ENCODE peak calls at places on chromosomes 12 and 14, in ten cellular contexts. One of them, this sample, is unnamed. For H3K27me3 and H3K36me3, the result is how much of the 10 kb centered on the place peaks cover.

GRCh38 chr14:54787263-54787662 is 115.4 kb downstream of the GCH1 start:
- DNase-seq in HepG2: no peak
- DNase-seq in stomach: no peak
- DNase-seq in CD4-positive, alpha-beta memory T cell: no peak
- DNase-seq in IMR-90: no peak
- DNase-seq in thoracic aorta: no peak
- DNase-seq in CD4-positive, CD25-positive, alpha-beta regulatory T cell: no peak
- DNase-seq in left lung: no peak
- DNase-seq in tibial artery: no peak
- DNase-seq in hepatocyte: no peak
- DNase-seq in this sample: no peak

GRCh38 chr12:9064815-9065606 is 50.7 kb downstream of the A2M start:
- DNase-seq in thoracic aorta: no peak
- DNase-seq in stomach: peak
- DNase-seq in CD4-positive, CD25-positive, alpha-beta regulatory T cell: no peak
- DNase-seq in left lung: peak
- DNase-seq in hepatocyte: peak
- DNase-seq in HepG2: peak
- DNase-seq in IMR-90: no peak
- DNase-seq in CD4-positive, alpha-beta memory T cell: peak
- DNase-seq in tibial artery: peak
- DNase-seq in this sample: peak

GRCh38 chr12:100867639-100868393 is 73.2 kb downstream of the ANO4 start:
- DNase-seq in hepatocyte: no peak
- DNase-seq in tibial artery: no peak
- DNase-seq in HepG2: no peak
- DNase-seq in CD4-positive, alpha-beta memory T cell: no peak
- DNase-seq in stomach: no peak
- DNase-seq in CD4-positive, CD25-positive, alpha-beta regulatory T cell: no peak
- DNase-seq in thoracic aorta: no peak
- DNase-seq in IMR-90: no peak
- DNase-seq in left lung: no peak
- DNase-seq in this sample: no peak

GRCh38 chr12:24913130-24913529 is 35.8 kb downstream of the BCAT1 start:
- DNase-seq in CD4-positive, alpha-beta memory T cell: no peak
- DNase-seq in CD4-positive, CD25-positive, alpha-beta regulatory T cell: no peak
- DNase-seq in tibial artery: no peak
- DNase-seq in thoracic aorta: no peak
- DNase-seq in HepG2: no peak
- DNase-seq in IMR-90: no peak
- DNase-seq in stomach: no peak
- DNase-seq in left lung: no peak
- DNase-seq in hepatocyte: no peak
- DNase-seq in this sample: no peak

GRCh38 chr12:3313066-3313465 is 177.9 kb upstream of the PRMT8 start:
- DNase-seq in CD4-positive, CD25-positive, alpha-beta regulatory T cell: no peak
- DNase-seq in thoracic aorta: no peak
- DNase-seq in IMR-90: peak
- DNase-seq in left lung: no peak
- DNase-seq in stomach: no peak
- DNase-seq in HepG2: no peak
- DNase-seq in tibial artery: no peak
- DNase-seq in CD4-positive, alpha-beta memory T cell: no peak
- DNase-seq in hepatocyte: no peak
- DNase-seq in this sample: no peak

GRCh38 chr14:55807536-55807935 is 227.5 kb downstream of the KTN1 start:
- DNase-seq in HepG2: no peak
- DNase-seq in IMR-90: no peak
- DNase-seq in CD4-positive, CD25-positive, alpha-beta regulatory T cell: no peak
- DNase-seq in left lung: no peak
- DNase-seq in thoracic aorta: no peak
- DNase-seq in stomach: no peak
- DNase-seq in hepatocyte: no peak
- DNase-seq in tibial artery: no peak
- DNase-seq in CD4-positive, alpha-beta memory T cell: no peak
- DNase-seq in this sample: no peak

GRCh38 chr14:87461704-87462103 is 531.3 kb downstream of the GALC start:
- DNase-seq in tibial artery: no peak
- DNase-seq in thoracic aorta: no peak
- DNase-seq in CD4-positive, alpha-beta memory T cell: no peak
- DNase-seq in HepG2: no peak
- DNase-seq in CD4-positive, CD25-positive, alpha-beta regulatory T cell: no peak
- DNase-seq in left lung: no peak
- DNase-seq in hepatocyte: no peak
- DNase-seq in stomach: no peak
- DNase-seq in IMR-90: no peak
- DNase-seq in this sample: no peak

GRCh38 chr12:114241973-114242434 is 163.9 kb downstream of the TBX5 start:
- DNase-seq in tibial artery: no peak
- DNase-seq in CD4-positive, CD25-positive, alpha-beta regulatory T cell: peak
- DNase-seq in thoracic aorta: no peak
- DNase-seq in stomach: no peak
- DNase-seq in HepG2: no peak
- DNase-seq in hepatocyte: no peak
- DNase-seq in CD4-positive, alpha-beta memory T cell: no peak
- DNase-seq in IMR-90: no peak
- DNase-seq in left lung: no peak
- DNase-seq in this sample: no peak

GRCh38 chr14:23217032-23217431 is 20.7 kb upstream of the RNF212B start:
- DNase-seq in CD4-positive, CD25-positive, alpha-beta regulatory T cell: no peak
- DNase-seq in thoracic aorta: no peak
- DNase-seq in HepG2: no peak
- DNase-seq in stomach: no peak
- DNase-seq in tibial artery: no peak
- DNase-seq in hepatocyte: no peak
- DNase-seq in left lung: no peak
- DNase-seq in IMR-90: no peak
- DNase-seq in CD4-positive, alpha-beta memory T cell: no peak
- DNase-seq in this sample: no peak

GRCh38 chr14:54712371-54712998 is 145.6 kb downstream of the SAMD4A start:
- DNase-seq in stomach: no peak
- DNase-seq in tibial artery: peak
- DNase-seq in HepG2: no peak
- DNase-seq in CD4-positive, CD25-positive, alpha-beta regulatory T cell: no peak
- DNase-seq in IMR-90: peak
- DNase-seq in hepatocyte: no peak
- DNase-seq in thoracic aorta: no peak
- DNase-seq in CD4-positive, alpha-beta memory T cell: no peak
- DNase-seq in left lung: no peak
- DNase-seq in this sample: no peak

GRCh38 chr14:64491637-64492036 is 12.0 kb downstream of the ZBTB25 start:
- DNase-seq in HepG2: no peak
- DNase-seq in IMR-90: no peak
- DNase-seq in CD4-positive, CD25-positive, alpha-beta regulatory T cell: no peak
- DNase-seq in thoracic aorta: no peak
- DNase-seq in CD4-positive, alpha-beta memory T cell: no peak
- DNase-seq in hepatocyte: no peak
- DNase-seq in left lung: no peak
- DNase-seq in tibial artery: no peak
- DNase-seq in stomach: no peak
- DNase-seq in this sample: no peak

GRCh38 chr14:61542848-61543790 is 152.2 kb upstream of the HIF1A start:
- DNase-seq in HepG2: no peak
- DNase-seq in hepatocyte: no peak
- DNase-seq in CD4-positive, alpha-beta memory T cell: no peak
- DNase-seq in IMR-90: no peak
- DNase-seq in tibial artery: peak
- DNase-seq in CD4-positive, CD25-positive, alpha-beta regulatory T cell: no peak
- DNase-seq in thoracic aorta: no peak
- DNase-seq in left lung: no peak
- DNase-seq in stomach: no peak
- DNase-seq in this sample: no peak

GRCh38 chr14:105862581-105863239 is 336.3 kb downstream of the TMEM121 start:
- DNase-seq in IMR-90: no peak
- DNase-seq in CD4-positive, alpha-beta memory T cell: no peak
- DNase-seq in CD4-positive, CD25-positive, alpha-beta regulatory T cell: no peak
- DNase-seq in tibial artery: peak
- DNase-seq in thoracic aorta: no peak
- DNase-seq in left lung: peak
- DNase-seq in hepatocyte: no peak
- DNase-seq in HepG2: no peak
- DNase-seq in stomach: peak
- DNase-seq in this sample: no peak

GRCh38 chr12:132430838-132431826 is 58.8 kb upstream of the FBRSL1 start:
- DNase-seq in tibial artery: no peak
- DNase-seq in left lung: no peak
- DNase-seq in CD4-positive, CD25-positive, alpha-beta regulatory T cell: no peak
- DNase-seq in CD4-positive, alpha-beta memory T cell: no peak
- DNase-seq in IMR-90: no peak
- DNase-seq in thoracic aorta: no peak
- DNase-seq in hepatocyte: no peak
- DNase-seq in stomach: no peak
- DNase-seq in HepG2: no peak
- DNase-seq in this sample: no peak

GRCh38 chr12:132429932-132430643 is 59.9 kb upstream of the FBRSL1 start:
- DNase-seq in IMR-90: no peak
- DNase-seq in hepatocyte: peak
- DNase-seq in CD4-positive, alpha-beta memory T cell: peak
- DNase-seq in thoracic aorta: no peak
- DNase-seq in CD4-positive, CD25-positive, alpha-beta regulatory T cell: peak
- DNase-seq in tibial artery: no peak
- DNase-seq in HepG2: no peak
- DNase-seq in left lung: peak
- DNase-seq in stomach: peak
- DNase-seq in this sample: peak

GRCh38 chr12:132427999-132428871 is 61.7 kb upstream of the FBRSL1 start:
- DNase-seq in tibial artery: no peak
- DNase-seq in IMR-90: no peak
- DNase-seq in thoracic aorta: no peak
- DNase-seq in CD4-positive, alpha-beta memory T cell: no peak
- DNase-seq in stomach: peak
- DNase-seq in left lung: no peak
- DNase-seq in hepatocyte: peak
- DNase-seq in CD4-positive, CD25-positive, alpha-beta regulatory T cell: no peak
- DNase-seq in HepG2: peak
- DNase-seq in this sample: peak

GRCh38 chr12:132428872-132429121 is 61.2 kb upstream of the FBRSL1 start:
- DNase-seq in thoracic aorta: no peak
- DNase-seq in CD4-positive, CD25-positive, alpha-beta regulatory T cell: no peak
- DNase-seq in HepG2: peak
- DNase-seq in left lung: no peak
- DNase-seq in tibial artery: no peak
- DNase-seq in CD4-positive, alpha-beta memory T cell: no peak
- DNase-seq in hepatocyte: no peak
- DNase-seq in stomach: peak
- DNase-seq in IMR-90: no peak
- DNase-seq in this sample: no peak

GRCh38 chr12:132429122-132429931 is 60.6 kb upstream of the FBRSL1 start:
- DNase-seq in thoracic aorta: no peak
- DNase-seq in stomach: peak
- DNase-seq in HepG2: peak
- DNase-seq in IMR-90: no peak
- DNase-seq in hepatocyte: peak
- DNase-seq in CD4-positive, alpha-beta memory T cell: no peak
- DNase-seq in left lung: peak
- DNase-seq in CD4-positive, CD25-positive, alpha-beta regulatory T cell: no peak
- DNase-seq in tibial artery: no peak
- DNase-seq in this sample: peak
- H3K27me3 ChIP-seq in thoracic aorta: under half
- H3K27me3 ChIP-seq in stomach: half or more
- H3K27me3 ChIP-seq in HepG2: under half
- H3K27me3 ChIP-seq in IMR-90: under half
- H3K27me3 ChIP-seq in hepatocyte: under half
- H3K27me3 ChIP-seq in CD4-positive, alpha-beta memory T cell: under half
- H3K27me3 ChIP-seq in left lung: half or more
- H3K27me3 ChIP-seq in CD4-positive, CD25-positive, alpha-beta regulatory T cell: under half
- H3K27me3 ChIP-seq in tibial artery: half or more
- H3K27me3 ChIP-seq in this sample: under half

GRCh38 chr12:109102491-109102890 is 5.1 kb downstream of the UNG start:
- DNase-seq in stomach: no peak
- DNase-seq in CD4-positive, alpha-beta memory T cell: no peak
- DNase-seq in tibial artery: no peak
- DNase-seq in hepatocyte: no peak
- DNase-seq in CD4-positive, CD25-positive, alpha-beta regulatory T cell: no peak
- DNase-seq in HepG2: no peak
- DNase-seq in IMR-90: no peak
- DNase-seq in thoracic aorta: no peak
- DNase-seq in left lung: no peak
- DNase-seq in this sample: no peak
- H3K36me3 ChIP-seq in stomach: half or more
- H3K36me3 ChIP-seq in CD4-positive, alpha-beta memory T cell: under half
- H3K36me3 ChIP-seq in tibial artery: half or more
- H3K36me3 ChIP-seq in hepatocyte: under half
- H3K36me3 ChIP-seq in CD4-positive, CD25-positive, alpha-beta regulatory T cell: under half
- H3K36me3 ChIP-seq in HepG2: half or more
- H3K36me3 ChIP-seq in IMR-90: under half
- H3K36me3 ChIP-seq in thoracic aorta: under half
- H3K36me3 ChIP-seq in left lung: under half
- H3K36me3 ChIP-seq in this sample: under half

GRCh38 chr12:46445551-46446235 is 73.1 kb upstream of the SLC38A2 start:
- DNase-seq in thoracic aorta: no peak
- DNase-seq in stomach: no peak
- DNase-seq in tibial artery: no peak
- DNase-seq in CD4-positive, CD25-positive, alpha-beta regulatory T cell: no peak
- DNase-seq in hepatocyte: no peak
- DNase-seq in IMR-90: no peak
- DNase-seq in HepG2: no peak
- DNase-seq in left lung: no peak
- DNase-seq in CD4-positive, alpha-beta memory T cell: no peak
- DNase-seq in this sample: no peak

GRCh38 chr12:46442723-46443122 is 70.2 kb upstream of the SLC38A2 start:
- DNase-seq in CD4-positive, alpha-beta memory T cell: no peak
- DNase-seq in hepatocyte: no peak
- DNase-seq in IMR-90: peak
- DNase-seq in tibial artery: no peak
- DNase-seq in HepG2: no peak
- DNase-seq in CD4-positive, CD25-positive, alpha-beta regulatory T cell: no peak
- DNase-seq in left lung: no peak
- DNase-seq in stomach: no peak
- DNase-seq in thoracic aorta: no peak
- DNase-seq in this sample: no peak

GRCh38 chr12:46443594-46444263 is 71.2 kb upstream of the SLC38A2 start:
- DNase-seq in CD4-positive, CD25-positive, alpha-beta regulatory T cell: no peak
- DNase-seq in thoracic aorta: no peak
- DNase-seq in hepatocyte: no peak
- DNase-seq in CD4-positive, alpha-beta memory T cell: no peak
- DNase-seq in IMR-90: no peak
- DNase-seq in tibial artery: no peak
- DNase-seq in stomach: no peak
- DNase-seq in HepG2: no peak
- DNase-seq in left lung: no peak
- DNase-seq in this sample: no peak

GRCh38 chr12:46446645-46447044 is 74.1 kb upstream of the SLC38A2 start:
- DNase-seq in left lung: no peak
- DNase-seq in tibial artery: no peak
- DNase-seq in CD4-positive, alpha-beta memory T cell: no peak
- DNase-seq in CD4-positive, CD25-positive, alpha-beta regulatory T cell: no peak
- DNase-seq in IMR-90: no peak
- DNase-seq in hepatocyte: no peak
- DNase-seq in stomach: no peak
- DNase-seq in HepG2: no peak
- DNase-seq in thoracic aorta: no peak
- DNase-seq in this sample: no peak

GRCh38 chr12:46445093-46445492 is 72.5 kb upstream of the SLC38A2 start:
- DNase-seq in thoracic aorta: no peak
- DNase-seq in stomach: no peak
- DNase-seq in hepatocyte: no peak
- DNase-seq in left lung: no peak
- DNase-seq in IMR-90: no peak
- DNase-seq in CD4-positive, alpha-beta memory T cell: no peak
- DNase-seq in HepG2: no peak
- DNase-seq in CD4-positive, CD25-positive, alpha-beta regulatory T cell: no peak
- DNase-seq in tibial artery: no peak
- DNase-seq in this sample: no peak
- H3K27ac ChIP-seq in thoracic aorta: no peak
- H3K27ac ChIP-seq in stomach: peak
- H3K27ac ChIP-seq in hepatocyte: no peak
- H3K27ac ChIP-seq in left lung: no peak
- H3K27ac ChIP-seq in IMR-90: no peak
- H3K27ac ChIP-seq in CD4-positive, alpha-beta memory T cell: no peak
- H3K27ac ChIP-seq in HepG2: no peak
- H3K27ac ChIP-seq in CD4-positive, CD25-positive, alpha-beta regulatory T cell: no peak
- H3K27ac ChIP-seq in tibial artery: no peak
- H3K27ac ChIP-seq in this sample: no peak

GRCh38 chr12:109293106-109293505 is 16.0 kb downstream of the FOXN4 start:
- DNase-seq in tibial artery: no peak
- DNase-seq in thoracic aorta: no peak
- DNase-seq in CD4-positive, alpha-beta memory T cell: no peak
- DNase-seq in stomach: no peak
- DNase-seq in CD4-positive, CD25-positive, alpha-beta regulatory T cell: no peak
- DNase-seq in IMR-90: no peak
- DNase-seq in left lung: no peak
- DNase-seq in hepatocyte: no peak
- DNase-seq in HepG2: no peak
- DNase-seq in this sample: no peak
- H3K27me3 ChIP-seq in tibial artery: under half
- H3K27me3 ChIP-seq in thoracic aorta: under half
- H3K27me3 ChIP-seq in CD4-positive, alpha-beta memory T cell: under half
- H3K27me3 ChIP-seq in stomach: under half
- H3K27me3 ChIP-seq in CD4-positive, CD25-positive, alpha-beta regulatory T cell: under half
- H3K27me3 ChIP-seq in IMR-90: under half
- H3K27me3 ChIP-seq in left lung: half or more
- H3K27me3 ChIP-seq in hepatocyte: under half
- H3K27me3 ChIP-seq in HepG2: under half
- H3K27me3 ChIP-seq in this sample: under half